ENCODE peak calls at places on chromosomes 13 and 19, in nine cellular contexts. D, B, L, W, N, G, R, I and P are unnamed samples.

GRCh38 chr13:23050126-23050525 is 130.7 kb upstream of the SGCG start:
- DNase-seq in D (no peak), B (no peak), L (no peak), W (no peak), N (no peak), G (no peak), R (no peak), I (no peak), P (no peak)

GRCh38 chr13:113552786-113553540 is 31.6 kb upstream of the TFDP1 start:
- DNase-seq in D (no peak), B (peak), L (no peak), W (peak), N (no peak), G (no peak), R (no peak), I (no peak), P (peak)

GRCh38 chr13:35894636-35895035 is 236.5 kb downstream of the DCLK1 start:
- DNase-seq in D (no peak), B (no peak), L (no peak), W (no peak), N (no peak), G (no peak), R (no peak), I (no peak), P (no peak)

GRCh38 chr13:86741762-86742285 is 929.3 kb upstream of the SLITRK5 start:
- DNase-seq in D (no peak), B (no peak), L (no peak), W (no peak), N (no peak), G (no peak), R (no peak), I (no peak), P (no peak)

GRCh38 chr13:64078025-64078424 is 2662.4 kb upstream of the PCDH20 start:
- DNase-seq in D (no peak), B (no peak), L (no peak), W (no peak), N (no peak), G (no peak), R (no peak), I (no peak), P (no peak)

GRCh38 chr13:72960541-72960940 is 98.3 kb upstream of the KLF5 start:
- DNase-seq in D (no peak), B (no peak), L (no peak), W (no peak), N (no peak), G (no peak), R (no peak), I (no peak), P (no peak)

GRCh38 chr13:36323951-36324566 is 22.1 kb downstream of the SPART start:
- DNase-seq in D (no peak), B (no peak), L (no peak), W (no peak), N (no peak), G (no peak), R (no peak), I (no peak), P (no peak)

GRCh38 chr19:13053761-13054604 is 48.7 kb downstream of the LYL1 start:
- DNase-seq in D (no peak), B (peak), L (peak), W (no peak), N (no peak), G (no peak), R (no peak), I (peak), P (peak)

GRCh38 chr13:34040863-34041262 is 222.9 kb downstream of the RFC3 start:
- DNase-seq in D (no peak), B (no peak), L (no peak), W (no peak), N (no peak), G (no peak), R (no peak), I (no peak), P (no peak)

GRCh38 chr19:38172001-38172400 is 52.0 kb downstream of the DPF1 start:
- DNase-seq in D (no peak), B (no peak), L (no peak), W (no peak), N (peak), G (no peak), R (no peak), I (no peak), P (no peak)